ENCODE peak calls at places on chromosomes 12 and 14, in eight cellular contexts. Y, A, U, S, R, V, K and G are unnamed samples.

GRCh38 chr12:34387711-34388635 is 365.7 kb downstream of the ALG10 start:
- DNase-seq in A (no peak), V (no peak), R (no peak), U (no peak), Y (no peak), K (peak), S (no peak), G (no peak)

GRCh38 chr12:10392394-10392930 is 2.6 kb upstream of the KLRK1 start:
- DNase-seq in S (peak), K (no peak), R (peak), U (no peak), Y (peak), V (peak), A (no peak), G (peak)

GRCh38 chr12:90099288-90099687 is 390.6 kb upstream of the ATP2B1 start:
- DNase-seq in S (no peak), K (no peak), V (peak), R (no peak), A (no peak), U (no peak), Y (no peak), G (no peak)

GRCh38 chr12:120397827-120398563 is 29.0 kb upstream of the MSI1 start:
- DNase-seq in Y (no peak), S (no peak), R (no peak), K (no peak), V (no peak), A (no peak), U (no peak), G (no peak)

GRCh38 chr14:105700622-105701288 is 174.4 kb downstream of the TMEM121 start:
- DNase-seq in S (peak), K (peak), A (no peak), V (no peak), U (no peak), Y (no peak), R (no peak), G (no peak)

GRCh38 chr12:31582155-31582554 is 8.8 kb downstream of the DENND5B start:
- DNase-seq in S (no peak), K (no peak), R (peak), Y (no peak), V (no peak), A (no peak), U (no peak), G (no peak)

GRCh38 chr12:45369065-45369464 is 153.2 kb downstream of the ANO6 start:
- DNase-seq in S (no peak), R (peak), V (peak), K (no peak), U (no peak), A (peak), Y (no peak), G (peak)

GRCh38 chr12:125776212-125776611 is 711.0 kb downstream of the AACS start:
- DNase-seq in V (no peak), R (no peak), U (no peak), Y (no peak), S (no peak), A (no peak), K (no peak), G (no peak)

GRCh38 chr14:30855345-30856037 is 18.9 kb upstream of the COCH start:
- DNase-seq in U (no peak), S (no peak), K (no peak), Y (no peak), A (no peak), R (no peak), V (no peak), G (no peak)

GRCh38 chr14:74618078-74618952 is 6.3 kb upstream of the LTBP2 start:
- DNase-seq in V (peak), R (no peak), Y (no peak), S (peak), A (no peak), K (no peak), U (peak), G (no peak)

GRCh38 chr12:96248532-96248931 is 54.4 kb downstream of the ELK3 start:
- DNase-seq in K (no peak), S (no peak), Y (no peak), A (no peak), R (no peak), V (no peak), U (no peak), G (no peak)

GRCh38 chr12:2322554-2323120 is 269.9 kb downstream of the CACNA1C start:
- DNase-seq in A (no peak), K (no peak), S (no peak), R (no peak), Y (no peak), V (no peak), U (no peak), G (no peak)

DNA sequence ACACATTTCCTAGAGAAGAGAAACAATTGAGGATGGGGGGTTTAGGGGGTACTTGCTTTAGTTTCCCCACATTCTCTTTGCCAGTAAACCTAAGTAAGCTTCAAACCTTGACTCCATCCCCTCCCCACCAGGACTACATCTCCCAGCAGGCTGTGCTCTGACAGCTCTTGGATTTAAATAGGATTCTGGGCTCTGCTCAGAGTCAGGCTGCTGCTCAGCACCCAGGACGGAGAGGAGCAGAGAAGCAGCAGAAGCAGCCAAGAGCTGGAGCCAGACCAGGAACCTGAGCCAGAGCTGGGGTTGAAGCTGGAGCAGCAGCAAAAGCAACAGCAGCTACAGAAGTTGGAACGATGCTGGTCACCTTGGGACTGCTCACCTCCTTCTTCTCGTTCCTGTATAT is 20.6 kb downstream of the RDH12 start:
- DNase-seq in R (no peak), S (no peak), V (peak), K (no peak), A (no peak), Y (peak), U (no peak), G (no peak)
- H3K4me3 ChIP-seq in R (no peak), S (no peak), V (no peak), K (no peak), A (no peak), Y (no peak), U (no peak), G (no peak)

GRCh38 chr14:103286968-103287850 is 46.8 kb upstream of the EIF5 start:
- DNase-seq in R (no peak), A (no peak), Y (no peak), U (no peak), K (no peak), V (no peak), S (no peak), G (no peak)

GRCh38 chr14:103286460-103286859 is 47.6 kb upstream of the EIF5 start:
- DNase-seq in A (no peak), K (no peak), R (no peak), S (no peak), V (no peak), U (no peak), Y (no peak), G (no peak)

GRCh38 chr14:103282932-103283331 is 51.1 kb upstream of the EIF5 start:
- DNase-seq in K (no peak), U (no peak), A (no peak), Y (no peak), S (no peak), V (no peak), R (no peak), G (no peak)

GRCh38 chr14:103283916-103284315 is 50.1 kb upstream of the EIF5 start:
- DNase-seq in R (no peak), U (no peak), K (no peak), A (no peak), V (no peak), Y (no peak), S (no peak), G (no peak)

GRCh38 chr14:103284574-103285467 is 49.2 kb upstream of the EIF5 start:
- DNase-seq in K (no peak), Y (no peak), R (peak), U (no peak), V (peak), A (no peak), S (no peak), G (no peak)
- H3K4me3 ChIP-seq in K (no peak), Y (no peak), R (no peak), U (no peak), V (no peak), A (no peak), S (no peak), G (no peak)

GRCh38 chr12:8698830-8699330 is 1.1 kb downstream of the RIMKLB start:
- DNase-seq in R (no peak), A (no peak), S (no peak), V (peak), U (no peak), K (no peak), Y (no peak), G (no peak)

GRCh38 chr12:8698132-8698829 is 490 bp downstream of the RIMKLB start:
- DNase-seq in A (no peak), U (peak), R (no peak), V (peak), K (peak), S (peak), Y (peak), G (no peak)

GRCh38 chr12:8697476-8698131 is at the start of gene RIMKLB:
- DNase-seq in S (peak), A (no peak), Y (peak), K (peak), U (peak), V (peak), R (peak), G (no peak)

GRCh38 chr12:8702159-8702558 is 4.4 kb downstream of the RIMKLB start:
- DNase-seq in Y (no peak), A (no peak), K (no peak), V (no peak), S (no peak), U (no peak), R (no peak), G (no peak)

GRCh38 chr12:8699714-8700113 is 1.9 kb downstream of the RIMKLB start:
- DNase-seq in U (no peak), S (peak), Y (no peak), R (no peak), K (no peak), A (no peak), V (no peak), G (no peak)
- H3K4me3 ChIP-seq in U (no peak), S (peak), Y (peak), R (no peak), K (no peak), A (peak), V (peak), G (no peak)

GRCh38 chr12:50923361-50924130 is 28.8 kb upstream of the HIGD1C start:
- DNase-seq in A (no peak), S (peak), K (no peak), R (no peak), U (no peak), Y (no peak), V (no peak), G (no peak)
- H3K4me3 ChIP-seq in A (peak), S (peak), K (peak), R (no peak), U (peak), Y (peak), V (peak), G (no peak)

GRCh38 chr14:34536951-34537676 is 2.4 kb downstream of the EAPP start:
- DNase-seq in K (peak), R (peak), U (no peak), V (no peak), S (no peak), Y (no peak), A (peak), G (no peak)
- H3K4me3 ChIP-seq in K (no peak), R (no peak), U (no peak), V (peak), S (no peak), Y (no peak), A (peak), G (no peak)

GRCh38 chr12:57739387-57739786 is 845 bp upstream of the AGAP2 start:
- DNase-seq in R (no peak), U (no peak), A (no peak), S (no peak), V (no peak), Y (no peak), K (no peak), G (no peak)

GRCh38 chr12:57738142-57738474 is 434 bp downstream of the AGAP2 start:
- DNase-seq in U (no peak), Y (no peak), S (no peak), R (no peak), K (no peak), V (no peak), A (no peak), G (no peak)

GRCh38 chr12:57739914-57740538 is 1.5 kb upstream of the AGAP2 start:
- DNase-seq in U (no peak), Y (no peak), V (no peak), S (no peak), K (no peak), A (no peak), R (no peak), G (no peak)

GRCh38 chr12:57737467-57738141 is 938 bp downstream of the AGAP2 start:
- DNase-seq in U (no peak), S (no peak), Y (no peak), A (no peak), V (no peak), K (no peak), R (no peak), G (no peak)

DNA sequence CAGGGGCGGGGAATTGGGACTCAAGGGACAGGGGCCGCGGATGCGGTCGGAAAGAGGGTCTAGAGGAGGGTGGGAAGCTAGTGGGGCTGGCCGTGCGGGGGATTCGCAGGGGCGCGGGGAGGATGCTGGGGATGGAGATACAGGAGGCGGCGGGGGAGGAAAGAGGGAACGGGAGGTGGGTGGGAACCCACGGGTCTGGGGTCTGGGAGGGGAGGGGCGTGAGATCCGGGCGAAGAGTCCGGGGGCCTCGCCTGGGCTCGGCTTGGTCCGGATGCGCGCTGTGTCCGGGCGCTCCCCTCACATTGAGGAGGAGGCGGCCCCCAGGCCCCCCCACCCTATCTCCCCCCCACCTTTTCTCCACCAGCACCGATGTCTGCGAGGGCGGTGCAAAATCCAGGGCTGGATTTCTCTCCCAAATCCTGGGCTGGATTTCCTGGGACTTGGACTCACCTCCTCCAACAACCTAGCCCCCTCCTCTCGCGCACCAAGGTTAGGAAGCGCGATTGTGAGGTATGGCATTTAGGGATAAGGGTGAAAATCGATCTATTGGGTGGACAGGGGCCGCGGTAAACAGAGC is at the start of gene AGAP2:
- DNase-seq in A (no peak), V (no peak), S (no peak), Y (no peak), R (no peak), U (no peak), K (no peak), G (no peak)
- H3K4me3 ChIP-seq in A (peak), V (peak), S (no peak), Y (peak), R (peak), U (peak), K (peak), G (peak)

GRCh38 chr14:23055621-23056256 is 1.6 kb downstream of the CDH24 start:
- DNase-seq in A (no peak), V (peak), K (no peak), S (no peak), U (no peak), R (no peak), Y (no peak), G (no peak)
- H3K4me3 ChIP-seq in A (no peak), V (no peak), K (no peak), S (no peak), U (no peak), R (no peak), Y (no peak), G (no peak)

DNA sequence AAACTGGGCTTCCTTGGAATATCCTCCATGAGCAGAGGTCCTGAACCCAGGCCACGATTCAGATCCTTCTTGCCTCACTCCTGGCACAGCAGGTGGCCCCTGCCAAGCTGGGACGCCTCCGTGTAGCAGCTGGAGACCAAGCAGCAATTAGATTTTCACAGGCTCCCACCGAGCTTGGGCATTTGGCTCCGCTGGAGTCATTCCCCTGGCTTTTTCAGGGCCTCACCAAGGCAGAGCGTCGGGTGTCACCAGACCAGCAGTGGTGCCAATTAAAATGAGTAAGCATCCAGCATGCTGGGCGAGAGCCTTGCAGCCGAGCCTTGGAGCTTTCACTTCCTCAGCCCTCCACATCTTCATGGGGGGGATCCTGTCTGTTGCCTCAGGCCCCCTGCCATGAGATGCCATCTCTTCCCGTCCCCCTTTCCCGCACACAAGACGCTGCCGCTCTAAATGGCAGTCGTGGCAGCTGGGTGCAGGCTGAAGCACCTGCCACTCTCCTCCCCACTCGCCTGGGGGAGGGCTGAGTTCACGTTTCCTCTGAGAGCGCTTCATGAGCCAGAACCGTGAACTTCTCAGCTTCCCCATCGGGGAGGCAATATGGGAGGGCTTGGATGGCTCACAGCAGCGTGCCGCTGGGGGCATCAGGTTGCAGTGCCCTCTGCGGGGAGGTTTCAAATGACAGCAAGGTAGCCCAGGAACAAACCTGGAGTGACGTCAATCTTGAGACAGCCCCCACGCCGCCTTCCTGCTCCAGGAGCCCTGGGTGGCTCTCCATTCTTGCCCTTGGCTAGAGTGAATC is 11.7 kb downstream of the TPCN1 start:
- DNase-seq in A (no peak), Y (peak), V (no peak), S (peak), U (peak), R (no peak), K (no peak), G (no peak)
- H3K4me3 ChIP-seq in A (no peak), Y (no peak), V (no peak), S (peak), U (peak), R (no peak), K (no peak), G (no peak)

GRCh38 chr12:74401035-74401434 is 136.6 kb upstream of the ATXN7L3B start:
- DNase-seq in Y (no peak), A (no peak), U (no peak), V (no peak), S (no peak), R (no peak), K (no peak), G (no peak)

GRCh38 chr12:74401966-74402365 is 135.7 kb upstream of the ATXN7L3B start:
- DNase-seq in U (no peak), S (no peak), K (no peak), V (no peak), R (no peak), A (no peak), Y (no peak), G (no peak)
- H3K4me3 ChIP-seq in U (no peak), S (no peak), K (no peak), V (no peak), R (no peak), A (no peak), Y (no peak), G (no peak)

DNA sequence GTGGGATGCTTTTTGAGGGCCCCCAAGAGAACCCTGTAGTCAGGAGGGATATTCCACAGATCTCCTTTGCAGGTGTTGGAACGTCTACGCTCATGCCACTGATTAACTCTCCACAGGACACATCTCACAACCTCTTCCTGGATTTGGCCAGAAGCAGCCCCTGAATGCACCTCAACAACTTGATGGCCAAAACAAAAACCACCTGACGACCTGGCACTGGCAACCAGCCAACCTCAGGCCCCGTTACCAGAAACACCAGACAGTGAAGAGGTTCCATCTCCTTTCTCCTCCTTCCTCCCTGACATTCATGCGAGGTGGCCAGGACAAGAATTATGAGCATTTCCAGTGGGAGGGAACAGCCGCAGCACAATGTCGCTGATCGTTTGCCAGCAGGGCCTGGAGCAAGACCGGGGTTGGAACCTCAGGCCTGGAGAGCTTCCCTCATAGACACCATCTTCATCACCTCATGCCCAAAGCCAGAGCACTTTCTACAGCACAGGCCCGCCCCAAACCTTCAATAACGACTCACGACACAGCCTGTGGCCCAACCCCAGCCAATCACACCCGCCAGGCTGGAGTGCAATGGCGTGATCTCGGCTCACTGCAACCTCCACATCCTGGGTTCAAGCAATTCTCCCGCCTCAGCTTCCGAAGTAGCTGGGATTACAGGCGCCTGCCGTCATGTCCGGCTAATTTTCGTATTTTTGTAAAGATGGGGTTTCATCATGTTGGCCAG is 48.8 kb downstream of the CCDC88C start:
- DNase-seq in K (no peak), A (no peak), V (no peak), Y (no peak), U (no peak), R (no peak), S (peak), G (no peak)
- H3K4me3 ChIP-seq in K (no peak), A (no peak), V (no peak), Y (no peak), U (no peak), R (no peak), S (peak), G (no peak)